ENCODE peak calls at places on chromosomes 5 and 9, in eight cellular contexts. U is dorsolateral prefrontal cortex, X is HL-60, N is cardiac muscle cell, H is tibial nerve, K is OCI-LY7, A is BE2C, E is PC-9. Y is an unnamed sample.

GRCh38 chr9:17229945-17230560 is 95.2 kb downstream of the CNTLN start:
- DNase-seq in X (no peak), U (no peak), A (no peak), E (no peak), K (no peak), H (no peak), N (no peak), Y (no peak)

GRCh38 chr5:159576902-159577301 is 246.6 kb upstream of the IL12B start:
- DNase-seq in U (no peak), X (no peak), N (no peak), K (no peak), E (no peak), H (no peak), A (no peak), Y (no peak)

GRCh38 chr9:125161284-125161918 is 18.1 kb upstream of the SCAI start:
- DNase-seq in K (no peak), E (peak), X (no peak), U (no peak), H (no peak), A (no peak), N (peak), Y (peak)

GRCh38 chr5:36657563-36657995 is 51.2 kb downstream of the SLC1A3 start:
- DNase-seq in X (peak), A (no peak), N (peak), K (no peak), U (peak), H (peak), E (no peak), Y (peak)

GRCh38 chr9:28073278-28073677 is 500.0 kb upstream of the C9orf72 start:
- DNase-seq in A (peak), U (no peak), H (no peak), N (peak), X (no peak), K (peak), E (no peak), Y (peak)

GRCh38 chr5:10760033-10760975 is 730 bp downstream of the DAP start:
- DNase-seq in X (peak), A (peak), N (peak), E (peak), K (peak), U (peak), H (no peak), Y (peak)

GRCh38 chr5:96876292-96876850 is at the start of gene ERAP2:
- DNase-seq in N (peak), E (no peak), K (peak), U (no peak), A (no peak), X (no peak), H (no peak), Y (peak)

GRCh38 chr5:103894882-103895281 is 332.3 kb upstream of the NUDT12 start:
- DNase-seq in A (peak), K (no peak), U (peak), N (no peak), X (no peak), E (no peak), H (no peak), Y (peak)

GRCh38 chr9:14313378-14313940 is 482 bp downstream of the NFIB start:
- DNase-seq in E (peak), U (no peak), X (no peak), A (no peak), K (peak), N (no peak), H (no peak), Y (peak)
- H3K4me3 ChIP-seq in E (peak), U (peak), X (no peak), A (peak), K (peak), N (peak), H (peak), Y (peak)

GRCh38 chr9:12696931-12697622 is 3.9 kb downstream of the TYRP1 start:
- DNase-seq in H (no peak), X (no peak), N (peak), E (no peak), A (no peak), K (no peak), U (no peak), Y (peak)

GRCh38 chr9:12697719-12698118 is 4.5 kb downstream of the TYRP1 start:
- DNase-seq in A (no peak), N (peak), X (no peak), E (no peak), H (no peak), K (no peak), U (no peak), Y (no peak)

GRCh38 chr9:12699529-12699928 is 6.3 kb downstream of the TYRP1 start:
- DNase-seq in A (no peak), H (no peak), K (no peak), U (no peak), X (no peak), N (peak), E (no peak), Y (peak)

GRCh38 chr9:12698293-12698692 is 5.1 kb downstream of the TYRP1 start:
- DNase-seq in A (no peak), H (no peak), U (no peak), E (no peak), X (no peak), K (no peak), N (peak), Y (peak)

DNA sequence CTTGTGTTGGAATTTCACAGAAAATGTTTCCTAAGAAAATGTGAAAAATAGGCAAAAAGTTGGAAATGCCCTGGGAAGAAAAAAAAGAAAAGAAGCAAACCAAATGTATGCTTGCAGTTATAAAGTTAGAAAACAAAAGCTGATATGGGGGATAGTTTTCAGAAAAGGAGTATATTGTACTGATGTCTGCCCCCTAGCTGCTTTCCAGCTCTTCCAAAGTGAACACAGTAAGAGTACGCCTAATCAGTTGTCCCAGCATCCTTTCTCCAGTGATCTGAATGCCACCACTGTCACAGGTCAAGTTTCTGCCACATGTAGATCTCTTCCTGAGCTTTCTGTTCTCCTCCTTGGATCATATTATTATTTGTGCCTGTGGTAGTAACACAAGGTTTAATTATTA is 5.8 kb downstream of the TYRP1 start:
- DNase-seq in E (no peak), H (no peak), K (no peak), U (no peak), X (no peak), N (peak), A (no peak), Y (no peak)
- TF ChIP-seq CTCF in E (no peak), H (no peak), K (no peak), U (peak), X (no peak), N (peak), A (peak), Y (peak)

DNA sequence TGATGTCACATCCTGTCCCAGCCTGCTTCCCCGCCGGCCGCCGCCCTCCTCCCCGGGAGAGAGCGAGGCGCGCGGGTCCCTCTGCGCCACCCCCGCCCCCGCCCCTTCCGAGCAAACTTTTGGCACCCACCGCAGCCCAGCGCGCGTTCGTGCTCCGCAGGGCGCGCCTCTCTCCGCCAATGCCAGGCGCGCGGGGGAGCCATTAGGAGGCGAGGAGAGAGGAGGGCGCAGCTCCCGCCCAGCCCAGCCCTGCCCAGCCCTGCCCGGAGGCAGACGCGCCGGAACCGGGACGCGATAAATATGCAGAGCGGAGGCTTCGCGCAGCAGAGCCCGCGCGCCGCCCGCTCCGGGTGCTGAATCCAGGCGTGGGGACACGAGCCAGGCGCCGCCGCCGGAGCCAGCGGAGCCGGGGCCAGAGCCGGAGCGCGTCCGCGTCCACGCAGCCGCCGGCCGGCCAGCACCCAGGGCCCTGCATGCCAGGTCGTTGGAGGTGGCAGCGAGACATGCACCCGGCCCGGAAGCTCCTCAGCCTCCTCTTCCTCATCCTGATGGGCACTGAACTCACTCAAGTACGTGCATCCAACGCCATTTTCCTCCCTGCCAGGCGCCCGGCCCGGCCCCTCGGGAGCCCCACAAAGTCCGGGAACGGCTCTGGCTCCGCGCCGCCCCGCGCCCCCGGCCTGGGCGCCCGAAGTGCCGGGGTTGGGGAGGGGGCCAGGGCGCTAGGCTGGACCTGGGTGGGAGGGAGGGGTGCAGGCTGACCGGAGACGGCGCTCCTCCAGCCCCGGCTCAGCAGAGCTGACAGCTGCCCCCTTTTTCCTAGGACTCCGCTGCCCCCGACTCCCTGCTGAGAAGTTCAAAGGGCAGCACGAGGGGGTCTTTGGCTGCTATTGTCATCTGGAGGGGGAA is 12.0 kb upstream of the OLFM1 start:
- DNase-seq in E (no peak), K (no peak), U (peak), A (peak), X (no peak), N (peak), H (peak), Y (peak)
- H3K4me3 ChIP-seq in E (no peak), K (no peak), U (peak), A (peak), X (no peak), N (peak), H (peak), Y (peak)

GRCh38 chr9:120490888-120491595 is 88.9 kb downstream of the CDK5RAP2 start:
- DNase-seq in K (no peak), X (peak), H (no peak), E (no peak), U (no peak), N (peak), A (no peak), Y (peak)
- TF ChIP-seq CTCF in K (no peak), X (no peak), H (no peak), E (no peak), U (no peak), N (no peak), A (no peak), Y (peak)

GRCh38 chr5:55993628-55994501 is 898 bp downstream of the IL6ST start:
- DNase-seq in K (peak), N (no peak), A (no peak), H (no peak), E (no peak), X (no peak), U (no peak), Y (peak)

GRCh38 chr5:55993013-55993412 is 1.8 kb downstream of the IL6ST start:
- DNase-seq in H (no peak), K (no peak), A (no peak), N (peak), U (no peak), E (no peak), X (no peak), Y (peak)

GRCh38 chr5:55994502-55994997 is at the start of gene IL6ST:
- DNase-seq in A (no peak), U (no peak), X (no peak), N (peak), K (no peak), H (peak), E (no peak), Y (peak)

GRCh38 chr5:55989860-55990259 is 4.9 kb downstream of the IL6ST start:
- DNase-seq in K (no peak), H (no peak), N (no peak), A (no peak), E (no peak), U (no peak), X (no peak), Y (no peak)

GRCh38 chr5:55991768-55992486 is 2.8 kb downstream of the IL6ST start:
- DNase-seq in H (no peak), U (no peak), K (no peak), X (no peak), E (no peak), A (no peak), N (peak), Y (peak)
- H3K4me3 ChIP-seq in H (peak), U (peak), K (no peak), X (no peak), E (peak), A (peak), N (peak), Y (peak)

GRCh38 chr5:169808118-169808581 is 171.1 kb downstream of the DOCK2 start:
- DNase-seq in A (no peak), E (no peak), U (no peak), N (no peak), H (no peak), K (no peak), X (no peak), Y (no peak)
- TF ChIP-seq CTCF in A (no peak), E (no peak), U (no peak), N (peak), H (no peak), K (no peak), X (no peak), Y (no peak)

GRCh38 chr9:70259512-70259802 is 679 bp downstream of the SMC5 start:
- DNase-seq in N (no peak), E (no peak), A (no peak), H (no peak), K (no peak), U (no peak), X (no peak), Y (no peak)

GRCh38 chr9:70256123-70256551 is 2.6 kb upstream of the SMC5 start:
- DNase-seq in U (no peak), N (peak), A (no peak), H (no peak), X (no peak), E (peak), K (no peak), Y (peak)

GRCh38 chr9:70258692-70259511 is at the start of gene SMC5:
- DNase-seq in U (peak), A (peak), H (peak), N (peak), X (peak), E (peak), K (peak), Y (peak)

GRCh38 chr9:70257991-70258691 is 637 bp upstream of the SMC5 start:
- DNase-seq in X (no peak), N (peak), U (peak), H (peak), K (peak), A (no peak), E (no peak), Y (peak)

DNA sequence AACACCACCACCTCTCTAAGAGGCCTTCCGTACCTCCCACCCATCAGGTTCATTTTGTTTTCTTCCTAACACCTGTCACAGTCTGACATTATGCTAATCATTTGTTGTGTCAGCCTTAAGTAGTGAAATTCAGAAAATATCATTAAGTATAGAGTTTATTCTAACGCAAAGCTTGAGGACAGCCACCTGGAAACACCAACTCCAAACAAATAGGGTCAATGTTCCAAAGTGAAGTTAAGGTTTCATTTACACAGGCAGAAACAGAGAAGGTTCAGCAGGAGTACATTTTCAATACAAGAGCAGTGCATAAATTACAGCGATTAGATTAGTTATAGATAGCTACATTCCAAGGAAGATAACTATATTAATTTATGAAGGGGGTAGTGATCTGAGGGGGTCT is 1.3 kb upstream of the SMC5 start:
- DNase-seq in K (no peak), H (no peak), X (no peak), E (no peak), U (no peak), A (no peak), N (no peak), Y (no peak)
- H3K4me3 ChIP-seq in K (peak), H (no peak), X (no peak), E (peak), U (peak), A (no peak), N (no peak), Y (peak)

DNA sequence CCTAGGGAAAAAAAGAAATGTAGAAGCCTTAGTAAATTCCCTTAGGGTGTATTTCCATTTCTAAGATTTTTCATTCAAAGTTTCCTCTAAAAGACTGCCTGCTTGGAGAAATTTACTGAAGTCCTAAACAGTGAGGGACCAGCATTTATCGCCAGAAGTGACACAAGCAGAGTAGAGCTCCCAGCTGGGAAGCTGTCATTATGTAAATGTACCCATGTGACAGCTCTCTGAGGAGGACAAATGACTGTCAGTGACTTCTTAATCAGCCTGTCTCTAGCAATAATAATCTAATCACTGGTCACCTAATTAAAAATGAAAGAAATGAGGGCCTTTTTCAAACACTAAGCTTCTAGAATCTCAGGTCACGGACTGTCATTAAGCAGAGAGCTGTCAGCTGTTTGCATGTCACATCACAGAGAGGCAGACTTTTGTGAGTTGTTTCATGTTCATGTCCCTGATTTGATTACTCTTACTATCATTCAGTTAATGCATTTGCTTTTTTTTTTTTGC is 77.8 kb upstream of the FBXL17 start:
- DNase-seq in H (no peak), X (no peak), E (no peak), N (no peak), A (no peak), K (no peak), U (no peak), Y (no peak)
- TF ChIP-seq CTCF in H (no peak), X (no peak), E (no peak), N (no peak), A (no peak), K (no peak), U (no peak), Y (no peak)

DNA sequence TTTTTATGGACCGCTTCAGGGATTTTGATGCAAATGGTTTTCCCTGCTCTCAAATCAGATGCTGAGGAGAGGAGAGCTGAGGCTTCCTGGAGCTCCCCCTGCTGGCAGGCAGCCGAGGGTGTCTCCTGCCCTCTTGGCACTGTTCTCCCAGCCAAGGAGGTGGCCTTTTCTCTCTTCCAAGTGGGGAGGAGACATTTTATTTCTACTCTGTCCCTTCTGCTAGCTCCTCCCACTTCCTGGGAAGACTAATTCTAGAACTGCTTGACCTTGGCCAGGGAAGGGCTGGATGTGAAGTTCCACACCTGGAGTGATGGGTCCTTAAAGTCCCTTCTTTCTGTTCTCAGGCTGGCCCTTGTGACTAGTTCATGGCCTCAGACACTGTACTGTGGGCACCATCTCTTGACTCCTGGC is 31.8 kb downstream of the PTPA start:
- DNase-seq in A (peak), X (no peak), K (peak), N (peak), H (peak), E (peak), U (peak), Y (peak)
- H3K4me3 ChIP-seq in A (no peak), X (no peak), K (peak), N (no peak), H (no peak), E (no peak), U (no peak), Y (peak)

GRCh38 chr5:82277987-82278710 is at the start of gene RPS23:
- DNase-seq in X (peak), K (peak), N (peak), H (peak), A (peak), E (peak), U (peak), Y (peak)

GRCh38 chr5:82275267-82275664 is 2.9 kb downstream of the RPS23 start:
- DNase-seq in X (no peak), N (no peak), E (no peak), U (no peak), A (no peak), K (no peak), H (no peak), Y (no peak)

GRCh38 chr5:82277613-82277986 is 554 bp downstream of the RPS23 start:
- DNase-seq in U (no peak), X (no peak), A (no peak), H (no peak), E (no peak), K (no peak), N (no peak), Y (peak)

GRCh38 chr5:82276800-82277612 is 1.1 kb downstream of the RPS23 start:
- DNase-seq in U (no peak), N (no peak), H (no peak), K (no peak), X (no peak), E (no peak), A (no peak), Y (no peak)

GRCh38 chr5:82278711-82279370 is 687 bp upstream of the RPS23 start:
- DNase-seq in H (no peak), U (no peak), X (no peak), K (no peak), N (no peak), A (no peak), E (no peak), Y (no peak)
- TF ChIP-seq CTCF in H (no peak), U (no peak), X (no peak), K (no peak), N (no peak), A (no peak), E (no peak), Y (no peak)

Y was measured in AG10803.